ENCODE peak calls at places on chromosomes 4 and X, in four cellular contexts. D is A549; A is CD8-positive, alpha-beta T cell; G is colonic mucosa. P is an unnamed sample. For H3K4me1, the result is how much of the 10 kb centered on the place peaks cover.

GRCh38 chr4:115687356-115687755 is 573.9 kb upstream of the NDST4 start:
- DNase-seq in D (no peak), A (no peak), G (no peak), P (no peak)

GRCh38 chr4:32172086-32172485 is 1451.9 kb downstream of the PCDH7 start:
- DNase-seq in D (no peak), A (no peak), G (no peak), P (no peak)

GRCh38 chr4:55004831-55005230 is 120.6 kb downstream of the KDR start:
- DNase-seq in D (no peak), A (no peak), G (no peak), P (no peak)

GRCh38 chrX:84219551-84219950 is 31.6 kb upstream of the RPS6KA6 start:
- DNase-seq in D (no peak), A (no peak), G (no peak), P (no peak)

GRCh38 chrX:18010251-18010650 is 149.2 kb upstream of the RAI2 start:
- DNase-seq in D (no peak), A (no peak), G (no peak), P (no peak)

GRCh38 chr4:165630671-165631070 is 242.4 kb upstream of the TLL1 start:
- DNase-seq in D (no peak), A (no peak), G (no peak), P (no peak)

GRCh38 chr4:140135529-140136021 is 18.4 kb downstream of the MAML3 start:
- DNase-seq in D (no peak), A (no peak), G (no peak), P (no peak)

GRCh38 chrX:101171883-101172400 is 47.6 kb upstream of the DRP2 start:
- DNase-seq in D (no peak), A (no peak), G (no peak), P (no peak)

GRCh38 chrX:16023790-16024734 is 99.3 kb upstream of the GRPR start:
- DNase-seq in D (peak), A (no peak), G (no peak), P (no peak)

GRCh38 chrX:100895365-100896075 is 21.4 kb upstream of the NOX1 start:
- DNase-seq in D (no peak), A (peak), G (no peak), P (peak)

GRCh38 chr4:160319221-160319867 is 1216.5 kb downstream of the RAPGEF2 start:
- DNase-seq in D (peak), A (no peak), G (no peak), P (no peak)

GRCh38 chr4:54015421-54016065 is 48.9 kb downstream of the CHIC2 start:
- DNase-seq in D (no peak), A (no peak), G (no peak), P (no peak)

GRCh38 chr4:165464338-165464737 is 85.5 kb downstream of the CPE start:
- DNase-seq in D (no peak), A (no peak), G (no peak), P (no peak)

GRCh38 chr4:96504386-96504785 is 664.5 kb downstream of the PDHA2 start:
- DNase-seq in D (no peak), A (no peak), G (no peak), P (no peak)

GRCh38 chrX:69510914-69511513 is 6.9 kb downstream of the NALF2 start:
- DNase-seq in D (no peak), A (no peak), G (no peak), P (no peak)

GRCh38 chr4:136927172-136927571 is 605.1 kb downstream of the PCDH18 start:
- DNase-seq in D (no peak), A (no peak), G (no peak), P (no peak)

GRCh38 chr4:120348521-120348920 is 281.9 kb upstream of the MAD2L1 start:
- DNase-seq in D (no peak), A (no peak), G (no peak), P (no peak)

GRCh38 chrX:68928401-68928800 is 99.6 kb downstream of the EFNB1 start:
- DNase-seq in D (no peak), A (no peak), G (no peak), P (no peak)

GRCh38 chr4:124640037-124640730 is 72.3 kb downstream of the ANKRD50 start:
- DNase-seq in D (peak), A (no peak), G (no peak), P (no peak)

GRCh38 chr4:64581422-64581821 is 172.2 kb upstream of the TECRL start:
- DNase-seq in D (no peak), A (no peak), G (no peak), P (no peak)

GRCh38 chrX:13646154-13646549 is 6.8 kb upstream of the TCEANC start:
- DNase-seq in D (peak), A (peak), G (peak), P (peak)

GRCh38 chrX:154355094-154355775 is 19.2 kb downstream of the FLNA start:
- DNase-seq in D (no peak), A (no peak), G (no peak), P (peak)

GRCh38 chr4:25890653-25891485 is 23.2 kb upstream of the SMIM20 start:
- DNase-seq in D (no peak), A (no peak), G (no peak), P (no peak)

GRCh38 chr4:48902266-48902665 is 4.3 kb downstream of the OCIAD2 start:
- DNase-seq in D (no peak), A (no peak), G (peak), P (peak)

GRCh38 chr4:159283697-159284492 is 181.0 kb downstream of the RAPGEF2 start:
- DNase-seq in D (no peak), A (no peak), G (no peak), P (no peak)

GRCh38 chr4:85994576-85994975 is 365.3 kb downstream of the MAPK10 start:
- DNase-seq in D (no peak), A (no peak), G (no peak), P (no peak)

GRCh38 chrX:134908235-134908834 is 82.5 kb upstream of the SMIM10 start:
- DNase-seq in D (no peak), A (peak), G (no peak), P (no peak)

GRCh38 chr4:108094923-108095482 is 73.7 kb downstream of the LEF1 start:
- DNase-seq in D (no peak), A (no peak), G (no peak), P (no peak)
- H3K4me1 ChIP-seq in D (under half), A (half or more), G (under half), P (under half)

GRCh38 chr4:88573995-88574394 is 18.3 kb upstream of the HERC3 start:
- DNase-seq in D (no peak), A (no peak), G (no peak), P (no peak)
- TF ChIP-seq CTCF in D (peak), A (no peak), G (no peak), P (no peak)

DNA sequence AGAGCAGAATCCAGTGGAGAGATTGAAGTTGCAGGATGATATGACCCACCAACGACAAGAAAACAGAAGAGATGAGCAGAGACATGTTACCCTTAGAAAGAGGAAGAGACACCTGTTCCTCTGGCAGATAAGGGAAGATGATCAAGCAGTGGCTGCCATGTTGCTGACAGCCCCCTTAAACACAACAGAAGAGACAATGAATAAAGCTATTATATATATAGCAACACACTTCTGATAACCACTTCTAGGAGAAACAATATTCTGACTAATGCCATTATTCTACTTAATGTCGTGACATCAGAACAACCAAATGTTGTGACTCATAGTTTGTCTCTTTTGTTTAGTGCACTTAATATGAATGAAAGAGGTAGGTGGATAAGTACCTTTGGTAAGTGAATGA is 44.9 kb downstream of the SH3RF1 start:
- DNase-seq in D (no peak), A (no peak), G (no peak), P (no peak)
- H3K4me1 ChIP-seq in D (half or more), A (under half), G (under half), P (under half)

GRCh38 chr4:163356104-163356503 is 12.4 kb downstream of the NPY5R start:
- DNase-seq in D (no peak), A (no peak), G (no peak), P (no peak)
- TF ChIP-seq CTCF in D (no peak), A (no peak), G (no peak), P (no peak)

GRCh38 chrX:39729834-39730670 is 367.7 kb downstream of the BCOR start:
- DNase-seq in D (no peak), A (no peak), G (no peak), P (no peak)

GRCh38 chrX:39728852-39729587 is 368.7 kb downstream of the BCOR start:
- DNase-seq in D (no peak), A (no peak), G (no peak), P (no peak)

GRCh38 chrX:39731735-39732134 is 366.0 kb downstream of the BCOR start:
- DNase-seq in D (no peak), A (no peak), G (no peak), P (no peak)

GRCh38 chrX:39730671-39731389 is 366.9 kb downstream of the BCOR start:
- DNase-seq in D (peak), A (peak), G (peak), P (no peak)

GRCh38 chrX:39731390-39731680 is 366.4 kb downstream of the BCOR start:
- DNase-seq in D (no peak), A (no peak), G (no peak), P (no peak)
- H3K4me1 ChIP-seq in D (half or more), A (under half), G (under half), P (under half)